ENCODE peak calls at places on chromosomes 4 and X, in six cellular contexts. D is H1, A is GM12878, V is K562, W is transverse colon, J is upper lobe of left lung. N is an unnamed sample.

GRCh38 chr4:30920043-30920442 is 199.9 kb downstream of the PCDH7 start:
- DNase-seq in D (no peak), A (no peak), J (no peak), V (no peak), W (no peak), N (no peak)

GRCh38 chr4:108359130-108359709 is 190.5 kb upstream of the LEF1 start:
- DNase-seq in V (no peak), W (no peak), J (no peak), D (no peak), A (no peak), N (no peak)

GRCh38 chrX:64204701-64205440 is 637 bp downstream of the AMER1 start:
- DNase-seq in D (peak), V (peak), J (peak), A (no peak), W (no peak), N (peak)

GRCh38 chr4:23922535-23923115 is 32.8 kb upstream of the PPARGC1A start:
- DNase-seq in D (no peak), W (no peak), A (no peak), J (no peak), V (no peak), N (no peak)

GRCh38 chr4:94819371-94819770 is 61.6 kb downstream of the BMPR1B start:
- DNase-seq in D (no peak), J (no peak), V (no peak), W (no peak), A (no peak), N (no peak)

GRCh38 chr4:138114434-138114833 is 127.7 kb downstream of the SLC7A11 start:
- DNase-seq in J (no peak), A (peak), V (no peak), W (no peak), D (no peak), N (no peak)

GRCh38 chr4:48939785-48940184 is 33.2 kb upstream of the OCIAD2 start:
- DNase-seq in J (no peak), A (no peak), W (no peak), D (no peak), V (no peak), N (no peak)

GRCh38 chr4:176335421-176335820 is 15.7 kb downstream of the SPCS3 start:
- DNase-seq in A (no peak), V (no peak), J (no peak), W (no peak), D (no peak), N (no peak)

GRCh38 chr4:108058685-108059440 is 69.2 kb downstream of the HADH start:
- DNase-seq in V (no peak), D (no peak), J (peak), A (no peak), W (no peak), N (no peak)

GRCh38 chr4:158996669-158997074 is 106.2 kb upstream of the RAPGEF2 start:
- DNase-seq in J (no peak), A (no peak), W (no peak), V (no peak), D (no peak), N (no peak)

GRCh38 chr4:4347585-4347984 is 39.3 kb upstream of the NSG1 start:
- DNase-seq in D (no peak), A (no peak), V (no peak), J (no peak), W (no peak), N (no peak)

GRCh38 chr4:87120411-87121162 is 99.8 kb downstream of the KLHL8 start:
- DNase-seq in D (no peak), J (peak), A (no peak), W (peak), V (no peak), N (no peak)

GRCh38 chrX:71095971-71096701 is 485 bp downstream of the FOXO4 start:
- DNase-seq in J (no peak), V (peak), A (no peak), W (peak), D (no peak), N (no peak)

GRCh38 chrX:46686003-46686645 is 72.8 kb downstream of the SLC9A7 start:
- DNase-seq in W (peak), V (peak), J (no peak), A (no peak), D (no peak), N (no peak)

GRCh38 chr4:108116423-108117168 is 52.1 kb downstream of the LEF1 start:
- DNase-seq in V (no peak), W (no peak), D (no peak), J (no peak), A (no peak), N (no peak)

GRCh38 chr4:147924604-147925412 is 192.9 kb downstream of the ARHGAP10 start:
- DNase-seq in D (peak), V (no peak), A (no peak), W (peak), J (no peak), N (no peak)

GRCh38 chr4:41120297-41121217 is 93.8 kb downstream of the APBB2 start:
- DNase-seq in W (peak), A (no peak), V (no peak), J (no peak), D (no peak), N (no peak)

GRCh38 chr4:180675368-180675675 is 1567.9 kb upstream of the TENM3 start:
- DNase-seq in W (no peak), J (no peak), D (no peak), V (no peak), A (no peak), N (no peak)

GRCh38 chr4:1873776-1874175 is 2.6 kb downstream of the NSD2 start:
- DNase-seq in J (no peak), A (no peak), D (no peak), W (no peak), V (no peak), N (no peak)

GRCh38 chr4:121943941-121944340 is 7.9 kb downstream of the TRPC3 start:
- DNase-seq in A (no peak), V (peak), J (no peak), W (no peak), D (peak), N (no peak)

GRCh38 chr4:55359397-55359916 is 13.4 kb downstream of the SRD5A3 start:
- DNase-seq in W (no peak), D (peak), V (no peak), A (no peak), J (no peak), N (no peak)

GRCh38 chr4:118973295-118973694 is 84.6 kb downstream of the SYNPO2 start:
- DNase-seq in A (no peak), V (no peak), J (no peak), W (no peak), D (no peak), N (no peak)

GRCh38 chr4:25862411-25863346 is at the start of gene SEL1L3:
- DNase-seq in V (peak), A (no peak), W (peak), J (peak), D (peak), N (no peak)

GRCh38 chrX:48477960-48478755 is 2.2 kb downstream of the FTSJ1 start:
- DNase-seq in J (peak), D (no peak), A (no peak), W (no peak), V (no peak), N (no peak)

GRCh38 chrX:29687687-29688086 is 527.7 kb upstream of the MAGEB2 start:
- DNase-seq in W (no peak), J (no peak), A (no peak), V (no peak), D (no peak), N (no peak)

GRCh38 chr4:25928956-25929336 is 14.9 kb downstream of the SMIM20 start:
- DNase-seq in J (no peak), V (no peak), W (no peak), D (no peak), A (no peak), N (no peak)

GRCh38 chr4:688695-689497 is at the start of gene SLC49A3:
- DNase-seq in A (no peak), W (peak), D (peak), J (peak), V (no peak), N (no peak)

GRCh38 chr4:143358923-143359694 is 22.4 kb downstream of the GAB1 start:
- DNase-seq in W (peak), V (peak), J (no peak), D (no peak), A (no peak), N (no peak)

GRCh38 chr4:150176559-150176958 is 98.3 kb downstream of the DCLK2 start:
- DNase-seq in J (no peak), A (no peak), V (no peak), W (no peak), D (no peak), N (no peak)

GRCh38 chr4:83629945-83630684 is 94.2 kb downstream of the GPAT3 start:
- DNase-seq in A (no peak), D (no peak), V (peak), J (no peak), W (peak), N (no peak)
- TF ChIP-seq POLR2A in A (no peak), D (no peak), V (peak), J (no peak), W (no peak), N (no peak)

GRCh38 chr4:45502471-45502870 is 621.4 kb downstream of the GABRG1 start:
- DNase-seq in J (no peak), W (no peak), A (no peak), V (no peak), D (no peak), N (no peak)
- TF ChIP-seq POLR2AphosphoS5 in J (no peak), W (no peak), A (no peak), V (no peak), D (no peak), N (no peak)

DNA sequence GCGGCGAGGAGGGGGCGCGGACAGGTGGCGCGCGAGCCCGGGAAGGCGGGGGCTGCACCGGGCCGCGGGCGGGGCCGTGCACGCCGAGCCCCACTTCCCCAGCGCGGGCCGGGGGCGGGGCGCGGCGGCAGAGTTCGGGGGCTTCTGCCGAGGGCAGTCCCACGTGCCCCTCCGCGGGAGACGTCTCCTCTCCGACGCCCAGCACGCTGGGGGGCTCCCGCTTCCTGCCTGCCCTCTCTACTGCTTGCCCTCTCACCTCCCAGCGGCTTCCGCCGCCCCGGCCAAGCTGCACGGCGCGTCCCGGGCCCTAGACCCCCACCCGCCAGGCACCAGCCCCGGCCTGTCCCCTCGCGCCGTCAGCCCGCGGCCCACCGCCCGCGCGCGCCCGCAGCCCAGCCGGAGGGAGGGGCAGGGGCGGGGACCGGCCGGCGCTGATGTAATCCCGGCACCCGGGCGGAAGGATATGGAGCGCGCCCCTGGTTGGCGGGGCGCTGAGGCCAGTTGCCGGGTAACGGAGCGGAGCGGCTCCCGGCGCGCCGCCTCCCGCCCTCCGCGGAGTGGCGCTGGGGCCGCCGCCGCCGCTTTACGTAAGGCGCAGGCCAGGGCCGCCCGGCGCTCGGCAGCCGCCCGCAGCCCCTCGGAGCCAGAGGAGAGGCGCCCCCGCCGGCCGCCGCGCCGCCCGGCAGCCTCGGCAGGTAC is at the start of gene KIAA0232:
- DNase-seq in D (peak), W (peak), J (peak), A (peak), V (peak), N (peak)
- TF ChIP-seq EP300 in D (peak), W (no peak), J (no peak), A (peak), V (no peak), N (no peak)

DNA sequence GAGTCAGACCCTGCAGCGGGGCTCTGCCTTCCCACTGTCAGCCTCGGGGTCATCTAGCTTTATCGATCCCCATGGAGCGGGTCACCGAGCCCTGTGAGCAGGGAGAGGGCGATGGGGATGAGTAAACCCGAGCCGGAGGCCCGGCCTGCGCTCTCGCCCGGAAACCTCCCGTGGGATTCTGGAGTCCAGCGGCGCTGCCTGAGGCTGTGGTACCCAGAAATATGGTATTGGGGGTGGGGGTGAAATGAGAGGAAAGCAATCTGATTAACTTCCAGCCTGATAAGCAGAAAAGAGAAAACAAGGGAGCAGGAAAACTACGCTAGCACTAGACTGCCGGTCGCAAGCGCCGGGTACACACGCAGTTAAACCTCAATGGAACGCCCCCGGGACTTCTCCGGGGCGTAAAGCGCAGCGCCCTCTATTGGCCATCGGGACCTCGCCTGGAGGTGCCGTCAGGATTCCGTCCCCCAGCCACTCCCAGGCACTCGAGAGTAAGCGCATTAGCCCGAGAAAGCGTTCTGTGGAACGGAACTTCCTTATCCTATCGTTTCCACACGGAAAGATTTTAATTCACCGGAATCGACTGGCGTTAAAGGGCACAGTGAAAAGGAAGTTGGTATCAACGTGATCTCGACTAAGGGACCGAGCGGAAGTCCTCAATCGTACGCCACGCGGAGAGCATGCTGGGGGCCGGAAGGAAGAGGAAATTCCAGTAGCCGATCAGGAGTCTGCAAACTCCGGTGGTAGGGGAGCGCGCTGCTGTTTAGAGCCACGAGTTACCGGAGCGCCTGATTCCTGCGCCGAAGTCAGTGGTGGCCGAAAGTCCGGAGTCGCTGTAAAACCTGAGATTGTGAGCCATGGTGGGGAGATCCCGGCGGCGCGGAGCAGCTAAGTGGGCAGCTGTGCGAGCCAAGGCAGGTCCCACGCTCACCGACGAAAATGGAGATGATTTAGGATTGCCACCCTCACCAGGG is at the start of gene UTP3:
- DNase-seq in A (peak), W (peak), V (peak), J (peak), D (peak), N (peak)
- TF ChIP-seq POLR2A in A (peak), W (peak), V (peak), J (peak), D (peak), N (no peak)

DNA sequence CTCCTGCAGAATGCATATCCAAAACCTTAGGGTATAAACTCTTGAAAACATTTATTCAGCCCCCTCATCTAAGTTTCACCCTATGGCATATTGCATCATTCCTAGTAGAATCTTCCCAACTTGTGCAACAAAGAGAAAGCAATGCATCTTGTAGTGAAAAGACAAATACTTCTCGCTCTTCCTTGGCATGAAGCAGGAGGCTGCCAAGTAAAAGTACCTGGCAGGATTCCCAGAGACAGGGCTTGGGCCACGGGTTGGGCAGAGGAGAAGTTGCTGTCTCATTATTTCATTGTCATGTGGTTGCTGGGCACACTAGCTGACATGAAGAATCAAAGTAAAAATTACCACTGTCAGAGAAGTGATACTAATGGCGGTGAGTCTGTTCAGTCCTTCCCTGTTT is 380.3 kb upstream of the IGFBP7 start:
- DNase-seq in A (no peak), V (no peak), D (no peak), W (no peak), J (no peak), N (no peak)
- TF ChIP-seq POLR2AphosphoS5 in A (no peak), V (no peak), D (no peak), W (no peak), J (no peak), N (no peak)

DNA sequence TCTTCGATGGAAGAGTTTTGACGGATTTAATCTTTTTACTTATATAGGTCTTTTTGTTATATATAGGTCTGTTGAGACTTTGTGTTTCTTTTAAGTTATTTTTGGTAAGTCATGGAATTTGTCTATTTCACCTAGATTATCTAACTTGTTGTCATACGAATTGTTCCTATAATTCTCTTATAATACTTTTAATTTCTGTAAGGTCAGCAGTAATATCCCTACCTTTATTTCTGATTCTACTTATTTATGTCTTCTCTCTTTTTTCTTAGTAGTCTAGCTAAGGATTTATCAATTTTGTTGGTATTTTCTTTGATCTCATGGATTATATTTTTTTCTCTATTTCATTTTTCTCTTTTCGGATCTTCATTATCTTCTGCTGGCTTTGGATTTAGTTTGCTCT is 11.6 kb downstream of the SAP30 start:
- DNase-seq in J (no peak), V (no peak), W (no peak), D (no peak), A (no peak), N (no peak)
- TF ChIP-seq EP300 in J (no peak), V (no peak), W (no peak), D (no peak), A (no peak), N (no peak)

DNA sequence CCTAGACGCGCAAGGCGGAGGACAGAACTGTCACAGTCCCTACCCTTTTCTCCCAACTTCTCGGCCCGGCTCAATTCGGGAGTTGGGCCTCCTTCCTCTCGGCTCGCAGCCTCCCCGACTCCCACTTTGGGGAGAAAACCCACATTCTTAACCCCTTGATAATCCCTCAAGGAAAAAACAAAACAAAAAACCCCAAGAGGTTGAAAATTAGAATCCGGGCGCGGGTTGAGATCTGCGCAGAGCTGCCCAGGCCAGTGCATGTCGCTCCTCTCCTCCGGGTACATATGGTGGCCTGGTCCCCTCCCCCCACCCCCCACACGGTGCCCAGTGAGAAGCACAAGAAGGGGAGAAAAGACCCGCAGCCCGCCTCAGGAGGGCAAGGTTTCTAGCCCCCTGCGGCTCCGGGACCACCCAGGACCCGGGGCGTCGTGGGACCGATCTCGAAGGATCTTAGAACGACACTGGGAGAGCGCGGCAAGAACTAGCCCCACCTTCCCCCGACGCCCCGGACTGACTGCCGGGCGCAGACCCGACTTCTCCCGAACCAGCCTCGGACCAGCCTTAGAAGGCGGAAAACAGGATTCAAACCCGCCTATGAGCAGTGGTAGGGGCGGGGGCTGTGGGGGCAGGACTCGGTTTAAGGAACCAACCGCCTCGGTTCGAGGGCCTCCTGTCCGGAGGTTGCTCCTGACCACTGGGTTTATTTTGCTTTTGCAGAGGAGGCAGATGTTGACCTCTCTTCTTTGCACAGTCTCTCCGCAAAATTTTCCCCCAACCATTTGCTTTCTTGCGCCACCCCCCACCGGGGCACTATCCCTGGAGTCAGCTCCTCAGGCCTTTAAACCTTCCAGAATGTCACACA is 2.5 kb upstream of the PDGFRA start:
- DNase-seq in V (no peak), W (peak), J (peak), D (peak), A (no peak), N (peak)
- TF ChIP-seq POLR2A in V (no peak), W (peak), J (no peak), D (no peak), A (no peak), N (no peak)

GRCh38 chr4:139694522-139694921 is 28.9 kb downstream of the MGST2 start:
- DNase-seq in W (no peak), D (no peak), J (no peak), A (no peak), V (no peak), N (no peak)
- TF ChIP-seq POLR2AphosphoS5 in W (no peak), D (no peak), J (no peak), A (no peak), V (no peak), N (no peak)

GRCh38 chr4:152979731-152980330 is 43.7 kb downstream of the FHDC1 start:
- DNase-seq in V (no peak), A (no peak), D (no peak), W (no peak), J (no peak), N (no peak)

GRCh38 chr4:152981278-152981677 is 45.2 kb downstream of the FHDC1 start:
- DNase-seq in D (no peak), J (no peak), W (no peak), V (no peak), A (no peak), N (no peak)

GRCh38 chr4:152983221-152983620 is 47.1 kb downstream of the FHDC1 start:
- DNase-seq in V (peak), W (no peak), D (no peak), J (no peak), A (no peak), N (no peak)

GRCh38 chr4:152983774-152984411 is 47.8 kb downstream of the FHDC1 start:
- DNase-seq in W (no peak), J (no peak), D (no peak), A (no peak), V (no peak), N (no peak)

GRCh38 chr4:152981842-152982241 is 45.7 kb downstream of the FHDC1 start:
- DNase-seq in V (no peak), D (no peak), W (no peak), J (no peak), A (no peak), N (no peak)
- TF ChIP-seq EP300 in V (no peak), D (no peak), W (no peak), J (no peak), A (no peak), N (no peak)

GRCh38 chr4:105236917-105237311 is 90.2 kb downstream of the TET2 start:
- DNase-seq in D (no peak), V (no peak), A (no peak), J (no peak), W (no peak), N (no peak)
- TF ChIP-seq POLR2A in D (no peak), V (no peak), A (no peak), J (no peak), W (no peak), N (no peak)

N was measured in suprapubic skin.